ENCODE peak calls at places on chromosomes 16 and 17, in eight cellular contexts. One of them, this sample, is unnamed.

GRCh38 chr17:802901-803881 is 21.0 kb downstream of the MRM3 start:
- DNase-seq in fibroblast of lung: no peak
- DNase-seq in cardiac muscle cell: no peak
- DNase-seq in mammary epithelial cell: no peak
- DNase-seq in PC-9: no peak
- DNase-seq in OCI-LY7: no peak
- DNase-seq in GM12878: no peak
- DNase-seq in GM10248: no peak
- DNase-seq in this sample: no peak

GRCh38 chr16:82995286-82995926 is 368.6 kb downstream of the CDH13 start:
- DNase-seq in mammary epithelial cell: no peak
- DNase-seq in GM10248: no peak
- DNase-seq in PC-9: no peak
- DNase-seq in fibroblast of lung: no peak
- DNase-seq in GM12878: no peak
- DNase-seq in OCI-LY7: no peak
- DNase-seq in cardiac muscle cell: no peak
- DNase-seq in this sample: no peak

GRCh38 chr17:42980274-42980765 is at the start of gene RUNDC1:
- DNase-seq in GM10248: peak; percentile 95
- DNase-seq in PC-9: peak; percentile 80
- DNase-seq in GM12878: peak; percentile 51
- DNase-seq in mammary epithelial cell: peak; percentile 83
- DNase-seq in OCI-LY7: peak; percentile 94
- DNase-seq in fibroblast of lung: peak; percentile 80
- DNase-seq in cardiac muscle cell: peak; percentile 90
- DNase-seq in this sample: peak; percentile 92

GRCh38 chr16:13036600-13036999 is 135.2 kb downstream of the SHISA9 start:
- DNase-seq in PC-9: no peak
- DNase-seq in cardiac muscle cell: peak; percentile 23
- DNase-seq in mammary epithelial cell: peak; percentile 41
- DNase-seq in GM10248: no peak
- DNase-seq in OCI-LY7: peak; percentile 62
- DNase-seq in fibroblast of lung: peak; percentile 22
- DNase-seq in GM12878: no peak
- DNase-seq in this sample: no peak

GRCh38 chr16:49712567-49712966 is 143.3 kb downstream of the ZNF423 start:
- DNase-seq in GM12878: no peak
- DNase-seq in OCI-LY7: no peak
- DNase-seq in fibroblast of lung: no peak
- DNase-seq in PC-9: no peak
- DNase-seq in cardiac muscle cell: no peak
- DNase-seq in mammary epithelial cell: no peak
- DNase-seq in GM10248: no peak
- DNase-seq in this sample: no peak

GRCh38 chr16:31458073-31458834 is 1.0 kb upstream of the ARMC5 start:
- DNase-seq in GM10248: peak; percentile 62
- DNase-seq in cardiac muscle cell: peak; percentile 60
- DNase-seq in mammary epithelial cell: peak; percentile 61
- DNase-seq in fibroblast of lung: peak; percentile 60
- DNase-seq in GM12878: no peak
- DNase-seq in PC-9: peak; percentile 65
- DNase-seq in OCI-LY7: peak; percentile 77
- DNase-seq in this sample: no peak

GRCh38 chr16:3879258-3879886 is 1.1 kb downstream of the CREBBP start:
- DNase-seq in GM10248: no peak
- DNase-seq in fibroblast of lung: no peak
- DNase-seq in mammary epithelial cell: no peak
- DNase-seq in OCI-LY7: peak; percentile 32
- DNase-seq in PC-9: no peak
- DNase-seq in cardiac muscle cell: no peak
- DNase-seq in GM12878: no peak
- DNase-seq in this sample: no peak

GRCh38 chr16:67833035-67833417 is 9.1 kb upstream of the THAP11 start:
- DNase-seq in PC-9: peak; percentile 49
- DNase-seq in cardiac muscle cell: peak; percentile 42
- DNase-seq in fibroblast of lung: peak; percentile 77
- DNase-seq in GM10248: no peak
- DNase-seq in OCI-LY7: no peak
- DNase-seq in mammary epithelial cell: peak; percentile 68
- DNase-seq in GM12878: no peak
- DNase-seq in this sample: no peak

GRCh38 chr17:72884066-72884465 is 208.4 kb downstream of the SLC39A11 start:
- DNase-seq in cardiac muscle cell: no peak
- DNase-seq in OCI-LY7: no peak
- DNase-seq in fibroblast of lung: no peak
- DNase-seq in GM10248: no peak
- DNase-seq in mammary epithelial cell: no peak
- DNase-seq in PC-9: no peak
- DNase-seq in GM12878: no peak
- DNase-seq in this sample: no peak

GRCh38 chr16:12426122-12426521 is 377.6 kb downstream of the CPPED1 start:
- DNase-seq in fibroblast of lung: peak; percentile 48
- DNase-seq in mammary epithelial cell: no peak
- DNase-seq in GM10248: no peak
- DNase-seq in PC-9: no peak
- DNase-seq in cardiac muscle cell: peak; percentile 18
- DNase-seq in OCI-LY7: no peak
- DNase-seq in GM12878: no peak
- DNase-seq in this sample: peak; percentile 67

GRCh38 chr17:56109811-56110210 is 43.5 kb upstream of the ANKFN1 start:
- DNase-seq in fibroblast of lung: no peak
- DNase-seq in cardiac muscle cell: no peak
- DNase-seq in PC-9: no peak
- DNase-seq in GM10248: no peak
- DNase-seq in mammary epithelial cell: no peak
- DNase-seq in GM12878: no peak
- DNase-seq in OCI-LY7: no peak
- DNase-seq in this sample: no peak

GRCh38 chr16:30715777-30716445 is 16.9 kb downstream of the SRCAP start:
- DNase-seq in PC-9: no peak
- DNase-seq in mammary epithelial cell: peak; percentile 42
- DNase-seq in fibroblast of lung: peak; percentile 40
- DNase-seq in OCI-LY7: no peak
- DNase-seq in GM12878: no peak
- DNase-seq in cardiac muscle cell: peak; percentile 57
- DNase-seq in GM10248: peak; percentile 49
- DNase-seq in this sample: no peak

GRCh38 chr17:81238815-81239713 is at the start of the genes NDUFAF8 and TEPSIN:
- DNase-seq in PC-9: peak; percentile 97
- DNase-seq in cardiac muscle cell: peak; percentile 100
- DNase-seq in OCI-LY7: peak; percentile 100
- DNase-seq in mammary epithelial cell: peak; percentile 100
- DNase-seq in GM12878: peak; percentile 98
- DNase-seq in fibroblast of lung: peak; percentile 100
- DNase-seq in GM10248: peak; percentile 100
- DNase-seq in this sample: peak; percentile 100

GRCh38 chr16:82694239-82694874 is 67.6 kb downstream of the CDH13 start:
- DNase-seq in cardiac muscle cell: peak; percentile 43
- DNase-seq in fibroblast of lung: peak; percentile 85
- DNase-seq in OCI-LY7: no peak
- DNase-seq in PC-9: no peak
- DNase-seq in GM10248: no peak
- DNase-seq in mammary epithelial cell: peak; percentile 57
- DNase-seq in GM12878: no peak
- DNase-seq in this sample: no peak

GRCh38 chr16:66525396-66526180 is 24.3 kb downstream of the TK2 start:
- DNase-seq in GM10248: no peak
- DNase-seq in cardiac muscle cell: peak; percentile 58
- DNase-seq in fibroblast of lung: peak; percentile 87
- DNase-seq in GM12878: no peak
- DNase-seq in PC-9: peak; percentile 51
- DNase-seq in mammary epithelial cell: peak; percentile 93
- DNase-seq in OCI-LY7: no peak
- DNase-seq in this sample: no peak

GRCh38 chr17:38322156-38322779 is 21.5 kb downstream of the GPR179 start:
- DNase-seq in GM12878: no peak
- DNase-seq in GM10248: peak; percentile 84
- DNase-seq in mammary epithelial cell: no peak
- DNase-seq in cardiac muscle cell: peak; percentile 59
- DNase-seq in fibroblast of lung: peak; percentile 34
- DNase-seq in OCI-LY7: peak; percentile 76
- DNase-seq in PC-9: no peak
- DNase-seq in this sample: peak; percentile 64

GRCh38 chr17:29575511-29576213 is 7.2 kb downstream of the TP53I13 start:
- DNase-seq in PC-9: peak; percentile 13
- DNase-seq in fibroblast of lung: no peak
- DNase-seq in mammary epithelial cell: no peak
- DNase-seq in GM10248: no peak
- DNase-seq in GM12878: no peak
- DNase-seq in cardiac muscle cell: no peak
- DNase-seq in OCI-LY7: no peak
- DNase-seq in this sample: no peak

GRCh38 chr16:88356124-88356726 is 26.5 kb upstream of the ZNF469 start:
- DNase-seq in mammary epithelial cell: no peak
- DNase-seq in GM10248: no peak
- DNase-seq in PC-9: no peak
- DNase-seq in cardiac muscle cell: no peak
- DNase-seq in OCI-LY7: no peak
- DNase-seq in fibroblast of lung: no peak
- DNase-seq in GM12878: no peak
- DNase-seq in this sample: no peak

GRCh38 chr17:29250666-29251065 is 4.0 kb downstream of the CRYBA1 start:
- DNase-seq in GM12878: no peak
- DNase-seq in cardiac muscle cell: no peak
- DNase-seq in GM10248: no peak
- DNase-seq in OCI-LY7: no peak
- DNase-seq in PC-9: no peak
- DNase-seq in mammary epithelial cell: no peak
- DNase-seq in fibroblast of lung: peak; percentile 92
- DNase-seq in this sample: no peak

GRCh38 chr17:14305785-14306496 is 5.1 kb downstream of the HS3ST3B1 start:
- DNase-seq in GM10248: no peak
- DNase-seq in mammary epithelial cell: no peak
- DNase-seq in cardiac muscle cell: no peak
- DNase-seq in fibroblast of lung: no peak
- DNase-seq in PC-9: no peak
- DNase-seq in OCI-LY7: no peak
- DNase-seq in GM12878: no peak
- DNase-seq in this sample: no peak

GRCh38 chr17:48606892-48607241 is 2.1 kb upstream of the HOXB6 start:
- DNase-seq in cardiac muscle cell: no peak
- DNase-seq in OCI-LY7: no peak
- DNase-seq in PC-9: no peak
- DNase-seq in mammary epithelial cell: no peak
- DNase-seq in GM10248: no peak
- DNase-seq in GM12878: no peak
- DNase-seq in fibroblast of lung: no peak
- DNase-seq in this sample: no peak

DNA sequence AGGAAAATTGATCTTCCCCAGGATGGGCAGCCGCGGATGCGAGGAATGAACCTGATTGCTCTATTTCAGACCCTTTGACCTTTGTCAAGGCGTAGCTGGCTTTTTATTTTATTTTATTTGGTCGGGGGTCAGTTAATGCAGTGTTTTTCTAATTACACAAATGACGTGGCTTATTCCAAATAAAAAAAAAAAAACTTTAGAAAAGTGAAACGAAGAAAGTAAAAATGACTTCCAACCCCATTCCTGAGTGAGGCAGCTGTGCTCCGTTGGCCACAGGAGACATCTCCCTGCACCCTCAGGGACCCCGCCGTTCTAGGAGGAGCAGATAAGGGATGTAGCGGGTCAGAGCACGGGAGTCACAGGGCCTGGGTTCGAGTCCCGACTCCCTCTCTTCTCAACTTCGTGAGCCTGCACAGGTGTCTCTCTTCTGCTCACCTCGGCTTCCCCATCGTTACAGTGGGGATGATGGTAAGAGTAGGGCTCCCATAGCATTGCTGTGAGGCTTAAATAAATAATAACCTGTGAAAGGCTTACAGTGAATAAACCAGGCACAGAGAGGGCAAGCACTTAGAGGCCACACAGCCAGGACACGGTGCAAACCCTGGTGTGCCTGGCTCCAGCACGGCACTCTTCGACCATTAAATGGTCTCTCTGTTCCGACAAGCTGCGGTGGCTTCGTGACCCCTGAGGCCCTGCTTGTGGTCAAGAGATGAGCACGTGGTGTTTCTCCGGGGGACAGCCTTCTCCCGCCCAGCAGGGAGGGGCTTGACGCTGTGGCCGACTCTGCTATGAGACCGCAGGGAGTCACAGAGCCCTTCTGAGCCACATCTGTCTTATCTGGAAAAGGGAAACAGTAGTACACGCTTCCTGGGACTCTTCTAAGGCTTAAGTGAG is 10.2 kb downstream of the FOXF1 start:
- DNase-seq in cardiac muscle cell: no peak
- DNase-seq in fibroblast of lung: no peak
- DNase-seq in GM10248: no peak
- DNase-seq in GM12878: no peak
- DNase-seq in mammary epithelial cell: no peak
- DNase-seq in PC-9: no peak
- DNase-seq in OCI-LY7: no peak
- DNase-seq in this sample: no peak
- TF ChIP-seq CTCF in cardiac muscle cell: no peak
- TF ChIP-seq CTCF in fibroblast of lung: no peak
- TF ChIP-seq CTCF in GM10248: no peak
- TF ChIP-seq CTCF in GM12878: no peak
- TF ChIP-seq CTCF in mammary epithelial cell: no peak
- TF ChIP-seq CTCF in PC-9: peak; percentile 24
- TF ChIP-seq CTCF in OCI-LY7: peak; percentile 44
- TF ChIP-seq CTCF in this sample: no peak

GRCh38 chr17:31266042-31266441 is 31.0 kb downstream of the OMG start:
- DNase-seq in OCI-LY7: peak; percentile 21
- DNase-seq in PC-9: no peak
- DNase-seq in GM12878: no peak
- DNase-seq in GM10248: no peak
- DNase-seq in mammary epithelial cell: no peak
- DNase-seq in cardiac muscle cell: no peak
- DNase-seq in fibroblast of lung: no peak
- DNase-seq in this sample: no peak
- TF ChIP-seq CTCF in OCI-LY7: peak; percentile 75
- TF ChIP-seq CTCF in PC-9: peak; percentile 34
- TF ChIP-seq CTCF in GM12878: peak; percentile 33
- TF ChIP-seq CTCF in GM10248: peak; percentile 18
- TF ChIP-seq CTCF in mammary epithelial cell: peak; percentile 39
- TF ChIP-seq CTCF in cardiac muscle cell: peak; percentile 24
- TF ChIP-seq CTCF in fibroblast of lung: no peak
- TF ChIP-seq CTCF in this sample: peak; percentile 5

GRCh38 chr17:40318835-40319332 is 9.9 kb downstream of the RARA start:
- DNase-seq in PC-9: no peak
- DNase-seq in GM10248: no peak
- DNase-seq in mammary epithelial cell: no peak
- DNase-seq in OCI-LY7: no peak
- DNase-seq in cardiac muscle cell: no peak
- DNase-seq in GM12878: no peak
- DNase-seq in fibroblast of lung: no peak
- DNase-seq in this sample: no peak
- TF ChIP-seq CTCF in PC-9: no peak
- TF ChIP-seq CTCF in GM10248: no peak
- TF ChIP-seq CTCF in mammary epithelial cell: no peak
- TF ChIP-seq CTCF in OCI-LY7: peak; percentile 35
- TF ChIP-seq CTCF in cardiac muscle cell: peak; percentile 24
- TF ChIP-seq CTCF in GM12878: no peak
- TF ChIP-seq CTCF in fibroblast of lung: peak; percentile 29
- TF ChIP-seq CTCF in this sample: no peak

DNA sequence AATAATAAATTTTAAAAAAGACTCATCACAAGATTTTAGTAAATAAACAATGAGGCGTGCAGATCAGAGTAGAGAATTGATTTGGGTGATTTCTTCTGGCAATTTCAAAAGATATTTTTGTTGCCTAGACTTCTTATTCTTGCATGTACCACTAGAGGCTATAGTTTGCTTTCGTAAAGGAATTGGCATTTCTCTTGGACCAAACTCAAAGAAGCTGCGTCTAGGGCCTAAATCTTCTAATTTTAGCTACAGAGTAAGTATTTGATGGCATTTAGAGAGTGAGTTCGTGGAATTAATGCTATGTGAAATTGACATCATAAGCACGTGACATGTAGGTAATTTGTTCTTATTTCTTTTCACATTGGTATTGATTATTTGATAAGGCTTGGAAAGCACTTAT is 24.4 kb upstream of the ABCC11 start:
- DNase-seq in GM10248: no peak
- DNase-seq in fibroblast of lung: peak; percentile 22
- DNase-seq in OCI-LY7: no peak
- DNase-seq in GM12878: no peak
- DNase-seq in mammary epithelial cell: no peak
- DNase-seq in cardiac muscle cell: no peak
- DNase-seq in PC-9: no peak
- DNase-seq in this sample: no peak
- TF ChIP-seq CTCF in GM10248: no peak
- TF ChIP-seq CTCF in fibroblast of lung: peak; percentile 50
- TF ChIP-seq CTCF in OCI-LY7: no peak
- TF ChIP-seq CTCF in GM12878: no peak
- TF ChIP-seq CTCF in mammary epithelial cell: no peak
- TF ChIP-seq CTCF in cardiac muscle cell: peak; percentile 7
- TF ChIP-seq CTCF in PC-9: no peak
- TF ChIP-seq CTCF in this sample: no peak

This sample was measured in D721Med.